ENCODE peak calls at places on chromosomes 4 and X, in nine cellular contexts. P is caudate nucleus; T is effector memory CD8-positive, alpha-beta T cell; D is AG09309; K is mesenteric fat pad; E is cardiac muscle cell; H is brain microvascular endothelial cell; O is stimulated activated CD4-positive, alpha-beta T cell treated with anti-CD3 and anti-CD28 coated beads, Interleukin-4, amount 100 ng/mL, for 1 hour; C is T-helper 2 cell. V is an unnamed sample.

GRCh38 chrX:134849390-134849789 is 141.4 kb upstream of the SMIM10 start:
- DNase-seq in P (no peak), T (no peak), D (peak), K (no peak), E (no peak), H (peak), O (no peak), C (no peak), V (no peak)

GRCh38 chr4:155402941-155403340 is 26.2 kb upstream of the MAP9 start:
- DNase-seq in P (no peak), T (no peak), D (no peak), K (no peak), E (peak), H (no peak), O (no peak), C (no peak), V (no peak)

GRCh38 chr4:181418491-181418890 is 824.7 kb upstream of the TENM3 start:
- DNase-seq in P (no peak), T (no peak), D (no peak), K (no peak), E (peak), H (no peak), O (no peak), C (no peak), V (no peak)

GRCh38 chr4:11106190-11106589 is 322.5 kb downstream of the HS3ST1 start:
- DNase-seq in P (no peak), T (no peak), D (no peak), K (no peak), E (no peak), H (no peak), O (no peak), C (no peak), V (no peak)

GRCh38 chr4:40369437-40370278 is 34.5 kb downstream of the CHRNA9 start:
- DNase-seq in P (no peak), T (no peak), D (no peak), K (no peak), E (no peak), H (no peak), O (no peak), C (no peak), V (no peak)

GRCh38 chr4:78058591-78059523 is 1.7 kb downstream of the FRAS1 start:
- DNase-seq in P (peak), T (no peak), D (no peak), K (no peak), E (peak), H (peak), O (no peak), C (no peak), V (no peak)

GRCh38 chr4:117777721-117778120 is 256.6 kb upstream of the NDST3 start:
- DNase-seq in P (no peak), T (no peak), D (no peak), K (no peak), E (no peak), H (no peak), O (no peak), C (no peak), V (no peak)

GRCh38 chrX:22300130-22300529 is 27.4 kb downstream of the CBLL2 start:
- DNase-seq in P (no peak), T (no peak), D (peak), K (no peak), E (peak), H (peak), O (no peak), C (no peak), V (no peak)

GRCh38 chrX:35339796-35340195 is 397.2 kb downstream of the FAM47B start:
- DNase-seq in P (no peak), T (no peak), D (no peak), K (no peak), E (no peak), H (peak), O (no peak), C (no peak), V (no peak)

GRCh38 chr4:6058531-6059374 is 40.5 kb upstream of the C4orf50 start:
- DNase-seq in P (no peak), T (no peak), D (no peak), K (no peak), E (no peak), H (no peak), O (no peak), C (no peak), V (no peak)

V was measured in stimulated activated naive CD8-positive, alpha-beta T cell treated with anti-CD3 and anti-CD28 coated beads, Interleukin-15, amount 100 ng/mL, for 72 hours.